ENCODE peak calls at places on chromosomes 13 and 19, in ten cellular contexts. A is anterior cingulate cortex; Z is NCI-H774; P is stimulated activated CD4-positive, alpha-beta T cell treated with anti-CD3 and anti-CD28 coated beads, Interleukin-2, amount 100 ng/mL, for 48 hours; N is HEK293T; T is testis; B is uterus; E is glutamatergic neuron; G is ELR; D is pancreas. O is an unnamed sample.

GRCh38 chr13:37369618-37370017 is 228.9 kb downstream of the POSTN start:
- DNase-seq in G (peak; percentile 42), Z (no peak), T (no peak), D (no peak), B (no peak), P (no peak), E (no peak), N (no peak), A (no peak), O (no peak)

GRCh38 chr19:55082023-55082851 is 6.6 kb downstream of the EPS8L1 start:
- DNase-seq in E (peak; percentile 75), N (no peak), B (no peak), G (peak; percentile 43), T (peak; percentile 82), A (no peak), P (no peak), Z (no peak), D (no peak), O (no peak)

GRCh38 chr19:13156968-13157882 is 7.0 kb downstream of the IER2 start:
- DNase-seq in T (no peak), A (no peak), G (peak; percentile 55), D (no peak), E (no peak), Z (no peak), P (no peak), N (no peak), B (no peak), O (no peak)

GRCh38 chr19:1503089-1503924 is 9.5 kb downstream of the ADAMTSL5 start:
- DNase-seq in B (peak; percentile 61), T (peak; percentile 80), N (peak; percentile 66), D (no peak), P (peak; percentile 78), G (peak; percentile 51), A (peak; percentile 7), E (peak; percentile 78), Z (peak; percentile 13), O (no peak)

GRCh38 chr13:75635101-75635620 is 969 bp upstream of the LMO7 start:
- DNase-seq in G (peak; percentile 57), T (no peak), A (no peak), B (peak; percentile 27), Z (no peak), D (no peak), P (no peak), E (no peak), N (peak; percentile 35), O (no peak)

GRCh38 chr13:63910406-63910957 is 2494.8 kb upstream of the PCDH20 start:
- DNase-seq in A (no peak), N (no peak), Z (no peak), E (peak; percentile 26), G (peak; percentile 10), T (peak; percentile 25), D (no peak), B (no peak), P (no peak), O (peak; percentile 52)

GRCh38 chr19:57269515-57270250 is 10.6 kb upstream of the ZNF460 start:
- DNase-seq in D (no peak), Z (no peak), P (no peak), G (peak; percentile 96), A (no peak), B (no peak), N (no peak), E (no peak), T (no peak), O (no peak)

GRCh38 chr19:38134538-38135149 is 89.4 kb downstream of the DPF1 start:
- DNase-seq in N (peak; percentile 68), P (peak; percentile 41), E (peak; percentile 39), Z (peak; percentile 4), T (peak; percentile 57), D (no peak), A (no peak), B (no peak), G (peak; percentile 63), O (peak; percentile 7)

GRCh38 chr13:26971990-26972888 is 199.4 kb downstream of the USP12 start:
- DNase-seq in N (no peak), Z (peak; percentile 52), D (peak; percentile 56), T (peak; percentile 33), E (no peak), G (peak; percentile 57), P (peak; percentile 17), B (no peak), A (no peak), O (peak; percentile 64)

GRCh38 chr13:31947506-31947905 is 84.1 kb upstream of the FRY start:
- DNase-seq in Z (no peak), E (no peak), T (no peak), P (no peak), D (no peak), B (no peak), N (no peak), G (no peak), A (no peak), O (no peak)

GRCh38 chr13:64154514-64154913 is 2738.9 kb upstream of the PCDH20 start:
- DNase-seq in G (peak; percentile 47), B (no peak), Z (no peak), T (no peak), E (no peak), D (no peak), P (no peak), A (no peak), N (no peak), O (no peak)

GRCh38 chr19:55230329-55230728 is 1.8 kb upstream of the TMEM86B start:
- DNase-seq in P (no peak), E (no peak), T (no peak), D (no peak), Z (no peak), B (no peak), N (no peak), G (no peak), A (no peak), O (no peak)

GRCh38 chr19:51799998-51800848 is 5.3 kb downstream of the FPR3 start:
- DNase-seq in Z (no peak), A (no peak), E (no peak), B (peak; percentile 79), P (no peak), N (no peak), D (no peak), G (no peak), T (peak; percentile 98), O (no peak)

GRCh38 chr13:43802511-43802910 is 15.7 kb upstream of the ENOX1 start:
- DNase-seq in P (no peak), B (no peak), A (no peak), T (no peak), E (no peak), D (no peak), Z (no peak), G (no peak), N (no peak), O (no peak)

GRCh38 chr19:2612619-2613249 is 89.8 kb downstream of the GNG7 start:
- DNase-seq in A (no peak), G (no peak), B (no peak), E (no peak), D (no peak), T (no peak), N (no peak), Z (no peak), P (no peak), O (no peak)

GRCh38 chr19:35066691-35067563 is 25.4 kb downstream of the HPN start:
- DNase-seq in E (peak; percentile 95), A (peak; percentile 69), D (peak; percentile 74), T (peak; percentile 94), G (peak; percentile 81), Z (peak; percentile 42), N (peak; percentile 80), P (peak; percentile 95), B (peak; percentile 69), O (peak; percentile 62)

GRCh38 chr13:112901951-112902651 is 66.9 kb upstream of the MCF2L start:
- DNase-seq in E (no peak), A (no peak), G (no peak), T (no peak), D (peak; percentile 72), P (no peak), N (no peak), Z (no peak), B (no peak), O (no peak)

GRCh38 chr19:8017808-8018207 is 12.4 kb upstream of the ELAVL1 start:
- DNase-seq in G (no peak), E (no peak), P (no peak), B (no peak), A (no peak), T (no peak), N (peak; percentile 48), D (no peak), Z (no peak), O (no peak)

GRCh38 chr19:54448037-54448773 is 794 bp upstream of the LENG8 start:
- DNase-seq in Z (no peak), B (peak; percentile 58), A (peak; percentile 46), D (peak; percentile 74), G (peak; percentile 78), P (peak; percentile 30), N (peak; percentile 43), T (peak; percentile 81), E (peak; percentile 79), O (no peak)

GRCh38 chr13:114105351-114106225 is 26.8 kb downstream of the RASA3 start:
- DNase-seq in G (no peak), P (no peak), Z (no peak), D (no peak), A (no peak), B (peak; percentile 15), T (no peak), E (no peak), N (no peak), O (no peak)

GRCh38 chr19:2523630-2524311 is 47.8 kb downstream of the GADD45B start:
- DNase-seq in G (peak; percentile 81), A (peak; percentile 38), Z (no peak), P (no peak), E (no peak), N (peak; percentile 43), T (no peak), B (no peak), D (no peak), O (no peak)

GRCh38 chr19:1896508-1896907 is 8.7 kb upstream of the ADAT3 start:
- DNase-seq in N (no peak), E (no peak), Z (no peak), T (no peak), P (no peak), G (no peak), A (no peak), B (no peak), D (no peak), O (no peak)

GRCh38 chr13:46559272-46559805 is 6.4 kb downstream of the LRCH1 start:
- DNase-seq in N (no peak), D (no peak), T (no peak), G (peak; percentile 60), Z (no peak), B (no peak), A (no peak), P (no peak), E (no peak), O (no peak)

GRCh38 chr19:2733930-2734588 is 5.8 kb downstream of the SLC39A3 start:
- DNase-seq in E (no peak), B (no peak), T (no peak), P (no peak), G (no peak), A (no peak), Z (no peak), D (no peak), N (no peak), O (peak; percentile 11)

GRCh38 chr13:38386421-38386820 is 36.8 kb downstream of the UFM1 start:
- DNase-seq in P (no peak), Z (no peak), G (no peak), N (no peak), E (no peak), B (no peak), T (no peak), A (no peak), D (no peak), O (no peak)

GRCh38 chr13:110390572-110390971 is 83.5 kb downstream of the COL4A2 start:
- DNase-seq in Z (no peak), N (no peak), A (no peak), G (peak; percentile 99), D (no peak), P (no peak), T (no peak), E (no peak), B (no peak), O (no peak)

GRCh38 chr13:113835461-113836274 is 28.2 kb downstream of the GAS6 start:
- DNase-seq in T (no peak), E (peak; percentile 42), G (peak; percentile 64), Z (no peak), N (no peak), D (no peak), B (no peak), A (no peak), P (no peak), O (no peak)

GRCh38 chr13:103573446-103573845 is 507.2 kb upstream of the SLC10A2 start:
- DNase-seq in A (no peak), D (no peak), G (no peak), E (no peak), Z (no peak), T (no peak), N (no peak), P (no peak), B (no peak), O (no peak)